ENCODE peak calls at places on chromosomes 16 and 17, in nine cellular contexts. M is CD8-positive, alpha-beta memory T cell; F is OCI-LY7; D is stomach; T is ascending aorta; B is A549; G is CD8-positive, alpha-beta T cell; Y is mesendoderm; P is aorta. N is an unnamed sample.

GRCh38 chr16:75378616-75379015 is 54.7 kb downstream of the CFDP1 start:
- DNase-seq in M (no peak), F (no peak), D (no peak), T (no peak), B (no peak), G (no peak), Y (no peak), P (no peak), N (no peak)

GRCh38 chr17:75087558-75088453 is at the start of gene SLC16A5:
- DNase-seq in M (peak; percentile 63), F (no peak), D (peak; percentile 85), T (peak; percentile 48), B (peak; percentile 95), G (peak; percentile 40), Y (peak; percentile 98), P (peak; percentile 92), N (peak; percentile 46)

GRCh38 chr16:13039526-13039925 is 138.1 kb downstream of the SHISA9 start:
- DNase-seq in M (no peak), F (no peak), D (no peak), T (no peak), B (no peak), G (no peak), Y (no peak), P (no peak), N (no peak)

GRCh38 chr17:21124096-21124495 is 2.7 kb upstream of the DHRS7B start:
- DNase-seq in M (no peak), F (no peak), D (no peak), T (no peak), B (no peak), G (no peak), Y (no peak), P (no peak), N (no peak)

GRCh38 chr16:10090816-10091215 is 91.4 kb downstream of the GRIN2A start:
- DNase-seq in M (no peak), F (no peak), D (no peak), T (no peak), B (no peak), G (no peak), Y (no peak), P (no peak), N (no peak)

GRCh38 chr17:13016881-13017622 is 775 bp downstream of the ELAC2 start:
- DNase-seq in M (no peak), F (no peak), D (no peak), T (no peak), B (no peak), G (no peak), Y (no peak), P (no peak), N (no peak)

GRCh38 chr17:332558-333322 is 19.9 kb downstream of the RPH3AL start:
- DNase-seq in M (no peak), F (no peak), D (no peak), T (no peak), B (no peak), G (no peak), Y (peak; percentile 62), P (peak; percentile 74), N (no peak)

GRCh38 chr17:7914771-7915610 is 1.1 kb downstream of the RNF227 start:
- DNase-seq in M (no peak), F (no peak), D (no peak), T (no peak), B (no peak), G (no peak), Y (no peak), P (no peak), N (no peak)

GRCh38 chr17:7440113-7440822 is 956 bp downstream of the FGF11 start:
- DNase-seq in M (peak; percentile 61), F (peak; percentile 58), D (peak; percentile 72), T (no peak), B (peak; percentile 39), G (no peak), Y (peak; percentile 60), P (peak; percentile 87), N (no peak)

GRCh38 chr17:74738051-74738996 is 1.3 kb downstream of the RAB37 start:
- DNase-seq in M (peak; percentile 91), F (peak; percentile 88), D (peak; percentile 65), T (no peak), B (peak; percentile 81), G (peak; percentile 84), Y (no peak), P (no peak), N (peak; percentile 64)

GRCh38 chr17:61402978-61403845 is 3.6 kb downstream of the TBX2 start:
- DNase-seq in M (no peak), F (no peak), D (no peak), T (no peak), B (no peak), G (no peak), Y (no peak), P (no peak), N (no peak)

GRCh38 chr17:61400786-61401279 is 1.2 kb downstream of the TBX2 start:
- DNase-seq in M (no peak), F (no peak), D (no peak), T (no peak), B (no peak), G (no peak), Y (no peak), P (no peak), N (no peak)

GRCh38 chr17:61400058-61400785 is 579 bp downstream of the TBX2 start:
- DNase-seq in M (no peak), F (no peak), D (no peak), T (no peak), B (peak; percentile 71), G (no peak), Y (peak; percentile 53), P (peak; percentile 85), N (no peak)

GRCh38 chr17:61401280-61402072 is 1.8 kb downstream of the TBX2 start:
- DNase-seq in M (no peak), F (no peak), D (no peak), T (no peak), B (no peak), G (no peak), Y (no peak), P (no peak), N (no peak)

DNA sequence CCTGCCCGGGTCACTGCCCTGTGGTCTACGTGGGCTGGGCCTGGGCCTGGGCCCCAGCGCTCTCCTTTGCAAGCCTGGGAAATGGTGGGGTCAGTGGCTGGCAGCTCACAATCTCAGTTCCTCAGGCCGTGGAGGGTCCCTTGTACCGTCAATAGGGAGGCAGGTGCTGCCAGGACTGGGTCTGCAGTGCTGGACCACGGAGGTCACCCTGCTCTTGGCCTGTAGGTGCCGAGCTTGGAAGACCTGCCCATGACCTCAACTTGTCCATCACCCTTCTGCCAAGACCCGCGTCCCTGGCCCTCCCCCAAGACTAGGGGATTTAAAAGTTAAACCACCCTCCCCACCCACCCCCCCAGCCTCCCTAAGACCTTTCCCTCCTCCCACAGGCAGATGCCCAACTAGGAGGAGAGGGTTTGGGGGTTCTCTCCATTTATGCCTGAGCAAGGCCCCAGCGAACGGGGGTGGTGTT is 2.5 kb downstream of the TBX2 start:
- DNase-seq in M (no peak), F (no peak), D (no peak), T (no peak), B (no peak), G (no peak), Y (no peak), P (no peak), N (no peak)
- H3K4me3 ChIP-seq in M (no peak overlapping the region), F (no peak overlapping the region), D (peak overlapping the region; percentile 51), T (peak overlapping the region; percentile 83), B (no peak overlapping the region), G (no peak overlapping the region), Y (no peak overlapping the region), P (no peak overlapping the region), N (no peak overlapping the region)

DNA sequence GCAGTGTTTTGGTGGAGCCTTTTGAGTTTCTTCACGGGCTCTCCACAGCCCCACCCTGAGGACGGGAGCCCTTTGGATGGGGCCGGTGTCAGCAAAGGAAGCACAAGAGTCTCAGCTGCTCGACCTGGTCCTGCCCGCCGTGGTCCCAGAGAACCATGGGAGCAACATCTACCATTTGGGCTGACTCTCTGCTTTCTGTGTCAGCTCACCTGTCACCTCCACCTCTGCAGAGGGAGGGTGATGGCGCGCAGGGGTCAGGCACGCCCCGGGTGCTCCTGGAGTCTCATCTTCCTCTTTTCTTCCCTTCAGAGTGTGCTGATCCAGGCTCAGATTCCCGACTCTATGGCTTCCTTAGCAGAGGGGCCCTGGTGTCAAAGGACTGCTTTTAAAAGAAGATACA is 171.7 kb downstream of the LAT start:
- DNase-seq in M (no peak), F (no peak), D (no peak), T (no peak), B (no peak), G (no peak), Y (peak; percentile 26), P (no peak), N (no peak)
- H3K27ac ChIP-seq in M (no peak overlapping the region), F (no peak overlapping the region), D (peak overlapping the region; percentile 64), T (peak overlapping the region; percentile 27), B (peak overlapping the region; percentile 75), G (peak overlapping the region; percentile 9), Y (peak overlapping the region; percentile 52), P (no peak overlapping the region), N (peak overlapping the region; percentile 51)

GRCh38 chr17:78723001-78723796 is 58.9 kb downstream of the CYTH1 start:
- DNase-seq in M (no peak), F (no peak), D (no peak), T (no peak), B (no peak), G (no peak), Y (peak; percentile 81), P (peak; percentile 81), N (no peak)
- H3K4me3 ChIP-seq in M (peak overlapping the region; percentile 8), F (peak overlapping the region; percentile 52), D (peak overlapping the region; percentile 41), T (peak overlapping the region; percentile 48), B (no peak overlapping the region), G (no peak overlapping the region), Y (no peak overlapping the region), P (no peak overlapping the region), N (no peak overlapping the region)

GRCh38 chr16:66381585-66382170 is 15.2 kb downstream of the CDH5 start:
- DNase-seq in M (no peak), F (no peak), D (no peak), T (no peak), B (no peak), G (no peak), Y (no peak), P (no peak), N (no peak)

GRCh38 chr16:66382171-66382965 is 15.9 kb downstream of the CDH5 start:
- DNase-seq in M (no peak), F (no peak), D (no peak), T (no peak), B (peak; percentile 74), G (no peak), Y (peak; percentile 96), P (no peak), N (no peak)

GRCh38 chr16:66385415-66385814 is 18.9 kb downstream of the CDH5 start:
- DNase-seq in M (no peak), F (no peak), D (no peak), T (no peak), B (no peak), G (no peak), Y (no peak), P (no peak), N (no peak)

GRCh38 chr16:66382966-66383299 is 16.4 kb downstream of the CDH5 start:
- DNase-seq in M (no peak), F (no peak), D (no peak), T (no peak), B (peak; percentile 74), G (no peak), Y (peak; percentile 96), P (no peak), N (no peak)

DNA sequence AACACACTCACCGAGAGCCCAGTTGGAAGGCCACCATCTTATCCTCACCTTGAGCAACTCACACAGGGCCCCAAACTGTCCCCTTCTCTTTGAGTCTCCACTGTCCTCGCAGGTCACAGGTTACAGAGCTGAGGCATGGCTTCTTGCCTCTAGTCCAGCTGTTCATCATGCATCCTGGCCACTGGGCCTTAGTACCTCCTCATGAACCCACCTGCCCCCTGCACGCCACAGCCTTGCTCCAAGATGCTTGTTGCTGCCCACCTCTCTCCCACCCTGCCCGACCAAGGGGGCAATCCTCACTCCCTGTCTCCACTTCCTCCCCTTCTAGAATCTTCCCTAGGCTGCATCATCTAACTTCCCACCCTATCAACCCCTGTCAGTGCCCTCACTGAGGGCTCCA is 17.1 kb downstream of the CDH5 start:
- DNase-seq in M (no peak), F (no peak), D (no peak), T (no peak), B (no peak), G (no peak), Y (no peak), P (no peak), N (no peak)
- H3K27ac ChIP-seq in M (no peak overlapping the region), F (no peak overlapping the region), D (peak overlapping the region; percentile 63), T (no peak overlapping the region), B (peak overlapping the region; percentile 68), G (no peak overlapping the region), Y (no peak overlapping the region), P (no peak overlapping the region), N (no peak overlapping the region)

N was measured in naive thymus-derived CD4-positive, alpha-beta T cell.